ENCODE peak calls at places on chromosomes 7 and 10, in five cellular contexts. One of them, this sample, is unnamed.

GRCh38 chr7:95026421-95027072 is 119.2 kb downstream of the PPP1R9A start:
- DNase-seq in IMR-90: no peak
- DNase-seq in neuronal stem cell: no peak
- DNase-seq in H9: no peak
- DNase-seq in H1: no peak
- DNase-seq in this sample: peak; percentile 21

GRCh38 chr7:81333004-81333403 is 414.2 kb upstream of the SEMA3C start:
- DNase-seq in IMR-90: peak; percentile 76
- DNase-seq in neuronal stem cell: no peak
- DNase-seq in H9: no peak
- DNase-seq in H1: no peak
- DNase-seq in this sample: peak; percentile 18

GRCh38 chr7:18667466-18667865 is 171.9 kb downstream of the HDAC9 start:
- DNase-seq in IMR-90: peak; percentile 80
- DNase-seq in neuronal stem cell: no peak
- DNase-seq in H9: no peak
- DNase-seq in H1: no peak
- DNase-seq in this sample: peak; percentile 83

GRCh38 chr7:2270495-2270894 is 28.5 kb downstream of the NUDT1 start:
- DNase-seq in IMR-90: no peak
- DNase-seq in neuronal stem cell: no peak
- DNase-seq in H9: peak; percentile 37
- DNase-seq in H1: no peak
- DNase-seq in this sample: no peak

GRCh38 chr7:103343758-103344452 is 662 bp downstream of the DNAJC2 start:
- DNase-seq in IMR-90: peak; percentile 34
- DNase-seq in neuronal stem cell: no peak
- DNase-seq in H9: no peak
- DNase-seq in H1: no peak
- DNase-seq in this sample: peak; percentile 56

GRCh38 chr10:100569687-100570517 is 34.2 kb downstream of the HIF1AN start:
- DNase-seq in IMR-90: no peak
- DNase-seq in neuronal stem cell: peak; percentile 30
- DNase-seq in H9: peak; percentile 67
- DNase-seq in H1: no peak
- DNase-seq in this sample: no peak

GRCh38 chr7:158572000-158572828 is 15.4 kb downstream of the PTPRN2 start:
- DNase-seq in IMR-90: no peak
- DNase-seq in neuronal stem cell: no peak
- DNase-seq in H9: no peak
- DNase-seq in H1: no peak
- DNase-seq in this sample: no peak

GRCh38 chr7:440059-440749 is 79.4 kb downstream of the PDGFA start:
- DNase-seq in IMR-90: no peak
- DNase-seq in neuronal stem cell: no peak
- DNase-seq in H9: no peak
- DNase-seq in H1: no peak
- DNase-seq in this sample: no peak

GRCh38 chr7:155412416-155413253 is 45.3 kb upstream of the EN2 start:
- DNase-seq in IMR-90: peak; percentile 6
- DNase-seq in neuronal stem cell: peak; percentile 56
- DNase-seq in H9: peak; percentile 79
- DNase-seq in H1: no peak
- DNase-seq in this sample: no peak

GRCh38 chr7:5667391-5667790 is 114.1 kb downstream of the RNF216 start:
- DNase-seq in IMR-90: peak; percentile 27
- DNase-seq in neuronal stem cell: no peak
- DNase-seq in H9: no peak
- DNase-seq in H1: no peak
- DNase-seq in this sample: no peak

GRCh38 chr10:21199501-21199900 is 302.4 kb upstream of the NEBL start:
- DNase-seq in IMR-90: no peak
- DNase-seq in neuronal stem cell: no peak
- DNase-seq in H9: no peak
- DNase-seq in H1: no peak
- DNase-seq in this sample: no peak

GRCh38 chr10:128078136-128078969 is 47.9 kb downstream of the MKI67 start:
- DNase-seq in IMR-90: peak; percentile 37
- DNase-seq in neuronal stem cell: peak; percentile 27
- DNase-seq in H9: peak; percentile 77
- DNase-seq in H1: peak; percentile 19
- DNase-seq in this sample: peak; percentile 52

GRCh38 chr10:114684822-114685209 is 26.7 kb upstream of the ABLIM1 start:
- DNase-seq in IMR-90: peak; percentile 85
- DNase-seq in neuronal stem cell: no peak
- DNase-seq in H9: no peak
- DNase-seq in H1: no peak
- DNase-seq in this sample: peak; percentile 82

GRCh38 chr10:63798599-63799498 is 277.6 kb downstream of the REEP3 start:
- DNase-seq in IMR-90: peak; percentile 78
- DNase-seq in neuronal stem cell: no peak
- DNase-seq in H9: no peak
- DNase-seq in H1: no peak
- DNase-seq in this sample: peak; percentile 86

GRCh38 chr10:24452030-24452429 is 243.1 kb downstream of the KIAA1217 start:
- DNase-seq in IMR-90: no peak
- DNase-seq in neuronal stem cell: no peak
- DNase-seq in H9: no peak
- DNase-seq in H1: no peak
- DNase-seq in this sample: no peak

GRCh38 chr7:115083935-115084334 is 162.0 kb downstream of the MDFIC start:
- DNase-seq in IMR-90: no peak
- DNase-seq in neuronal stem cell: no peak
- DNase-seq in H9: no peak
- DNase-seq in H1: no peak
- DNase-seq in this sample: no peak

GRCh38 chr10:97939446-97939990 is 89.9 kb downstream of the GOLGA7B start:
- DNase-seq in IMR-90: no peak
- DNase-seq in neuronal stem cell: no peak
- DNase-seq in H9: no peak
- DNase-seq in H1: no peak
- DNase-seq in this sample: no peak

GRCh38 chr7:81956520-81956919 is 186.7 kb upstream of the HGF start:
- DNase-seq in IMR-90: peak; percentile 73
- DNase-seq in neuronal stem cell: peak; percentile 46
- DNase-seq in H9: no peak
- DNase-seq in H1: no peak
- DNase-seq in this sample: peak; percentile 79

GRCh38 chr7:138964838-138965436 is 16.3 kb downstream of the KIAA1549 start:
- DNase-seq in IMR-90: no peak
- DNase-seq in neuronal stem cell: no peak
- DNase-seq in H9: no peak
- DNase-seq in H1: no peak
- DNase-seq in this sample: no peak

GRCh38 chr7:117827861-117828260 is 45.4 kb downstream of the CTTNBP2 start:
- DNase-seq in IMR-90: peak; percentile 91
- DNase-seq in neuronal stem cell: no peak
- DNase-seq in H9: no peak
- DNase-seq in H1: no peak
- DNase-seq in this sample: peak; percentile 81

GRCh38 chr10:124566981-124567835 is 105.6 kb downstream of the LHPP start:
- DNase-seq in IMR-90: no peak
- DNase-seq in neuronal stem cell: no peak
- DNase-seq in H9: no peak
- DNase-seq in H1: no peak
- DNase-seq in this sample: no peak

GRCh38 chr7:10703981-10704380 is 269.7 kb upstream of the PHF14 start:
- DNase-seq in IMR-90: no peak
- DNase-seq in neuronal stem cell: no peak
- DNase-seq in H9: no peak
- DNase-seq in H1: no peak
- DNase-seq in this sample: no peak

GRCh38 chr10:78299861-78300453 is 266.3 kb downstream of the RPS24 start:
- DNase-seq in IMR-90: no peak
- DNase-seq in neuronal stem cell: no peak
- DNase-seq in H9: peak; percentile 15
- DNase-seq in H1: no peak
- DNase-seq in this sample: no peak
- H2BK120ac ChIP-seq in IMR-90: no peak overlapping the region
- H2BK120ac ChIP-seq in neuronal stem cell: no peak overlapping the region
- H2BK120ac ChIP-seq in H9: no peak overlapping the region
- H2BK120ac ChIP-seq in H1: no peak overlapping the region
- H2BK120ac ChIP-seq in this sample: no peak overlapping the region

GRCh38 chr10:120161116-120161515 is 268.6 kb downstream of the SEC23IP start:
- DNase-seq in IMR-90: no peak
- DNase-seq in neuronal stem cell: no peak
- DNase-seq in H9: no peak
- DNase-seq in H1: no peak
- DNase-seq in this sample: no peak
- H2AFZ ChIP-seq in IMR-90: no peak overlapping the region
- H2AFZ ChIP-seq in neuronal stem cell: no peak overlapping the region
- H2AFZ ChIP-seq in H9: no peak overlapping the region
- H2AFZ ChIP-seq in H1: no peak overlapping the region
- H2AFZ ChIP-seq in this sample: no peak overlapping the region

DNA sequence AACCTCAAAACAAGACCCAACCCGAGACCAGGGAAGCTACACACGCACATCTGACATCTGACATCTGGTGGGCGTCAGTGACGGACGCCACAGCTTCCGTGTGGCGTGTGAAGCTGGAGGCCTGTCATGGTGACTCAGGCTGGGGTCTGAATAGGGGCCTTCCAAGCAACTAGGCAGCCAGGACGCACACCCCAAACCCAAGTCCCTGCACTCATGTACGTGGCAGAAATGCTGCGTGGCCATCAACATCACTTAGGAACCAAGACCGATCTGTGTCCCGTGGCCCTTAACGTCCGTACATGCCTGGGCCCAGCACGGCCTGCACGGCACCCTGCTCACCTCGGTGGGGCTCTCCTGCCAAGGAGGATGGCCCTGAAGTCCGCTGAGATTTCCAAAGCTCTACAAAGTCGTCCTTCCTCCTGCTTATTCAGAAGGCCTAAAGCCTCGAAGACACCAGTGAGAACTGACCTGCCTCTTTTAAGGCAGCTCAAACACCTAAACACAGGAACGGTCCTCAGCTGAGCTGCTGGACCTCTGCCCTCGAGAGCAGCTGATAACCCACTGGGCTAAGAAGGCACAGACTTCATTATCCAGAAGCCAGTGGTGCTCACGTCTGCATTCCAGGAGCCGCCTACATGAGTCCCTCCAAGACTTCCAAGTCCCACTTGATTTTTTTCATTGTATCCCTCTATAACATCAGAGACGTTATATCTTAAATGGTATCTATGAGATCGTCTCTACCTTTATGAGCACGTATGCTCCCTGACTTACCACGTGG is 82.5 kb downstream of the DIP2C start:
- DNase-seq in IMR-90: peak; percentile 89
- DNase-seq in neuronal stem cell: no peak
- DNase-seq in H9: no peak
- DNase-seq in H1: no peak
- DNase-seq in this sample: peak; percentile 90
- H3K14ac ChIP-seq in IMR-90: peak overlapping the region; percentile 64
- H3K14ac ChIP-seq in neuronal stem cell: no peak overlapping the region
- H3K14ac ChIP-seq in H9: no peak overlapping the region
- H3K14ac ChIP-seq in H1: no peak overlapping the region
- H3K14ac ChIP-seq in this sample: peak overlapping the region; percentile 61

GRCh38 chr10:5532618-5533097 is 7.9 kb downstream of the CALML3 start:
- DNase-seq in IMR-90: no peak
- DNase-seq in neuronal stem cell: no peak
- DNase-seq in H9: no peak
- DNase-seq in H1: no peak
- DNase-seq in this sample: no peak
- H2BK120ac ChIP-seq in IMR-90: no peak overlapping the region
- H2BK120ac ChIP-seq in neuronal stem cell: no peak overlapping the region
- H2BK120ac ChIP-seq in H9: no peak overlapping the region
- H2BK120ac ChIP-seq in H1: no peak overlapping the region
- H2BK120ac ChIP-seq in this sample: no peak overlapping the region

GRCh38 chr10:4498763-4499251 is 327.2 kb upstream of the AKR1E2 start:
- DNase-seq in IMR-90: peak; percentile 94
- DNase-seq in neuronal stem cell: no peak
- DNase-seq in H9: no peak
- DNase-seq in H1: no peak
- DNase-seq in this sample: peak; percentile 83
- H2AFZ ChIP-seq in IMR-90: peak overlapping the region; percentile 59
- H2AFZ ChIP-seq in neuronal stem cell: no peak overlapping the region
- H2AFZ ChIP-seq in H9: no peak overlapping the region
- H2AFZ ChIP-seq in H1: no peak overlapping the region
- H2AFZ ChIP-seq in this sample: no peak overlapping the region

GRCh38 chr10:78433722-78434535 is 400.3 kb downstream of the RPS24 start:
- DNase-seq in IMR-90: no peak
- DNase-seq in neuronal stem cell: no peak
- DNase-seq in H9: no peak
- DNase-seq in H1: no peak
- DNase-seq in this sample: no peak
- H3K14ac ChIP-seq in IMR-90: no peak overlapping the region
- H3K14ac ChIP-seq in neuronal stem cell: no peak overlapping the region
- H3K14ac ChIP-seq in H9: no peak overlapping the region
- H3K14ac ChIP-seq in H1: no peak overlapping the region
- H3K14ac ChIP-seq in this sample: no peak overlapping the region

GRCh38 chr10:14383266-14383665 is 52.5 kb upstream of the FRMD4A start:
- DNase-seq in IMR-90: peak; percentile 60
- DNase-seq in neuronal stem cell: no peak
- DNase-seq in H9: no peak
- DNase-seq in H1: no peak
- DNase-seq in this sample: peak; percentile 17
- H2BK120ac ChIP-seq in IMR-90: peak overlapping the region; percentile 84
- H2BK120ac ChIP-seq in neuronal stem cell: no peak overlapping the region
- H2BK120ac ChIP-seq in H9: no peak overlapping the region
- H2BK120ac ChIP-seq in H1: no peak overlapping the region
- H2BK120ac ChIP-seq in this sample: no peak overlapping the region

GRCh38 chr7:33873518-33873917 is 31.8 kb upstream of the BMPER start:
- DNase-seq in IMR-90: no peak
- DNase-seq in neuronal stem cell: peak; percentile 44
- DNase-seq in H9: no peak
- DNase-seq in H1: peak; percentile 21
- DNase-seq in this sample: no peak

GRCh38 chr7:33872870-33873269 is 32.5 kb upstream of the BMPER start:
- DNase-seq in IMR-90: no peak
- DNase-seq in neuronal stem cell: no peak
- DNase-seq in H9: no peak
- DNase-seq in H1: no peak
- DNase-seq in this sample: peak; percentile 27

GRCh38 chr7:33876600-33877274 is 28.6 kb upstream of the BMPER start:
- DNase-seq in IMR-90: no peak
- DNase-seq in neuronal stem cell: no peak
- DNase-seq in H9: no peak
- DNase-seq in H1: no peak
- DNase-seq in this sample: no peak

GRCh38 chr7:33874943-33875342 is 30.4 kb upstream of the BMPER start:
- DNase-seq in IMR-90: peak; percentile 68
- DNase-seq in neuronal stem cell: no peak
- DNase-seq in H9: no peak
- DNase-seq in H1: no peak
- DNase-seq in this sample: peak; percentile 46

GRCh38 chr7:33873981-33874750 is 31.2 kb upstream of the BMPER start:
- DNase-seq in IMR-90: peak; percentile 81
- DNase-seq in neuronal stem cell: no peak
- DNase-seq in H9: no peak
- DNase-seq in H1: no peak
- DNase-seq in this sample: peak; percentile 52
- H2AFZ ChIP-seq in IMR-90: no peak overlapping the region
- H2AFZ ChIP-seq in neuronal stem cell: no peak overlapping the region
- H2AFZ ChIP-seq in H9: no peak overlapping the region
- H2AFZ ChIP-seq in H1: no peak overlapping the region
- H2AFZ ChIP-seq in this sample: no peak overlapping the region